ENCODE peak calls at places on chromosome 2, in four cellular contexts. X is fibroblast of lung; Z is CD8-positive, alpha-beta T cell; G is A673. L is an unnamed sample.

GRCh38 chr2:154437104-154437503 is 261.4 kb upstream of the KCNJ3 start:
- DNase-seq in X (no peak), Z (no peak), G (no peak), L (no peak)

GRCh38 chr2:43105586-43106562 is 120.5 kb downstream of the ZFP36L2 start:
- DNase-seq in Z (no peak), X (peak), G (no peak), L (no peak)

GRCh38 chr2:55896633-55897032 is 26.9 kb downstream of the EFEMP1 start:
- DNase-seq in G (no peak), X (no peak), Z (no peak), L (no peak)

GRCh38 chr2:96970910-96971309 is 15.5 kb downstream of the FAM178B start:
- DNase-seq in Z (no peak), G (no peak), X (no peak), L (no peak)

GRCh38 chr2:147030966-147031760 is 813.7 kb upstream of the ACVR2A start:
- DNase-seq in G (no peak), Z (no peak), X (peak), L (peak)

GRCh38 chr2:68357608-68358337 is 7.3 kb upstream of the PLEK start:
- DNase-seq in X (peak), G (peak), Z (no peak), L (peak)

GRCh38 chr2:109166811-109167210 is 37.8 kb downstream of the SH3RF3 start:
- DNase-seq in G (no peak), Z (no peak), X (no peak), L (no peak)

GRCh38 chr2:128271891-128272585 is 46.6 kb downstream of the HS6ST1 start:
- DNase-seq in G (no peak), Z (no peak), X (no peak), L (no peak)

GRCh38 chr2:218711550-218711929 is 905 bp downstream of the TTLL4 start:
- DNase-seq in Z (no peak), X (peak), G (peak), L (no peak)

GRCh38 chr2:84865181-84865783 is 15.6 kb downstream of the TRABD2A start:
- DNase-seq in Z (no peak), G (peak), X (peak), L (no peak)

GRCh38 chr2:219155054-219155644 is 5.5 kb downstream of the NHEJ1 start:
- DNase-seq in Z (peak), X (peak), G (peak), L (peak)

GRCh38 chr2:120013569-120014223 is 819 bp downstream of the EPB41L5 start:
- DNase-seq in G (peak), X (peak), Z (peak), L (peak)

GRCh38 chr2:43511199-43511598 is 84.6 kb downstream of the THADA start:
- DNase-seq in G (no peak), X (no peak), Z (no peak), L (no peak)

GRCh38 chr2:209368924-209369323 is 54.9 kb upstream of the MAP2 start:
- DNase-seq in Z (no peak), G (no peak), X (peak), L (peak)

GRCh38 chr2:8906208-8906607 is 68.8 kb upstream of the KIDINS220 start:
- DNase-seq in X (peak), Z (no peak), G (no peak), L (peak)

GRCh38 chr2:71466301-71467179 is 13.2 kb downstream of the DYSF start:
- DNase-seq in Z (no peak), G (peak), X (peak), L (peak)

GRCh38 chr2:179532890-179533289 is 268.3 kb upstream of the SESTD1 start:
- DNase-seq in Z (no peak), G (no peak), X (no peak), L (no peak)

GRCh38 chr2:173432049-173432754 is 77.5 kb downstream of the CDCA7 start:
- DNase-seq in X (peak), G (no peak), Z (no peak), L (no peak)

GRCh38 chr2:878245-878930 is 72.3 kb upstream of the SNTG2 start:
- DNase-seq in X (no peak), Z (no peak), G (no peak), L (no peak)

GRCh38 chr2:138452324-138452723 is 49.2 kb upstream of the SPOPL start:
- DNase-seq in G (no peak), Z (no peak), X (no peak), L (no peak)

GRCh38 chr2:10349725-10350124 is 47.0 kb downstream of the HPCAL1 start:
- DNase-seq in G (no peak), X (no peak), Z (no peak), L (no peak)

GRCh38 chr2:57760448-57760847 is 286.2 kb upstream of the VRK2 start:
- DNase-seq in X (no peak), Z (no peak), G (no peak), L (no peak)

GRCh38 chr2:71713581-71714580 is 260.5 kb downstream of the DYSF start:
- DNase-seq in X (peak), Z (no peak), G (no peak), L (no peak)

GRCh38 chr2:59167514-59167913 is 926.4 kb upstream of the FANCL start:
- DNase-seq in Z (no peak), X (no peak), G (no peak), L (no peak)

GRCh38 chr2:188937228-188938220 is 36.6 kb upstream of the COL3A1 start:
- DNase-seq in X (peak), Z (no peak), G (peak), L (no peak)

GRCh38 chr2:147515213-147515612 is 329.6 kb upstream of the ACVR2A start:
- DNase-seq in X (no peak), G (no peak), Z (no peak), L (no peak)

GRCh38 chr2:147197754-147198153 is 647.1 kb upstream of the ACVR2A start:
- DNase-seq in Z (no peak), G (no peak), X (no peak), L (no peak)

GRCh38 chr2:205657579-205657978 is 24.7 kb upstream of the NRP2 start:
- DNase-seq in Z (no peak), G (no peak), X (peak), L (no peak)
- H3K27ac ChIP-seq in Z (no peak), G (no peak), X (no peak), L (no peak)

DNA sequence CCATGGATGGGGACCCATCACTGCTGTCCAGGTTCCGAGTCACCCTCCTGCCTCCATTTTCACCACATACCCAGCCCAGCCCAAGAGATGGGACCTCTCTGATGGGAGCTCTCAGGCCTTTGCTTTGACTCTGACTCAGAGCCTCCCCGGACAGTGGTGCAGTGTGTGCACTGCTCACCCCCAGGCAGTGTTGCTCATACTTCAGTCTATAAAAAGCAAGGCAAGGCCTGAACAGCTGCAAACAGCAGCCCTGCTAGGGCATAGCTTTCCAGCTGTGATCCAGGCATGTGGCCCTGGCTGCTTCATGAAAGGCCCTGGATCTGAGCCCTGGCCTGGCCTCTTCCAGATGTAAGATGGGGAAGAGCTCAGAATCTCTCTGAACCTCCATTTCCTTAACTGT is 207.1 kb downstream of the ARL4C start:
- DNase-seq in Z (peak), X (peak), G (no peak), L (peak)
- H3K27ac ChIP-seq in Z (peak), X (no peak), G (no peak), L (peak)

GRCh38 chr2:144659731-144660275 is 139.9 kb upstream of the ZEB2 start:
- DNase-seq in Z (peak), X (peak), G (no peak), L (peak)

GRCh38 chr2:144660518-144661316 is 140.8 kb upstream of the ZEB2 start:
- DNase-seq in X (peak), Z (no peak), G (no peak), L (peak)

GRCh38 chr2:144668493-144669110 is 148.7 kb upstream of the ZEB2 start:
- DNase-seq in Z (no peak), G (no peak), X (no peak), L (no peak)

GRCh38 chr2:144666032-144666431 is 146.1 kb upstream of the ZEB2 start:
- DNase-seq in G (no peak), Z (no peak), X (no peak), L (peak)

GRCh38 chr2:144663217-144663616 is 143.3 kb upstream of the ZEB2 start:
- DNase-seq in G (no peak), Z (no peak), X (no peak), L (no peak)
- H3K27ac ChIP-seq in G (no peak), Z (no peak), X (no peak), L (no peak)

DNA sequence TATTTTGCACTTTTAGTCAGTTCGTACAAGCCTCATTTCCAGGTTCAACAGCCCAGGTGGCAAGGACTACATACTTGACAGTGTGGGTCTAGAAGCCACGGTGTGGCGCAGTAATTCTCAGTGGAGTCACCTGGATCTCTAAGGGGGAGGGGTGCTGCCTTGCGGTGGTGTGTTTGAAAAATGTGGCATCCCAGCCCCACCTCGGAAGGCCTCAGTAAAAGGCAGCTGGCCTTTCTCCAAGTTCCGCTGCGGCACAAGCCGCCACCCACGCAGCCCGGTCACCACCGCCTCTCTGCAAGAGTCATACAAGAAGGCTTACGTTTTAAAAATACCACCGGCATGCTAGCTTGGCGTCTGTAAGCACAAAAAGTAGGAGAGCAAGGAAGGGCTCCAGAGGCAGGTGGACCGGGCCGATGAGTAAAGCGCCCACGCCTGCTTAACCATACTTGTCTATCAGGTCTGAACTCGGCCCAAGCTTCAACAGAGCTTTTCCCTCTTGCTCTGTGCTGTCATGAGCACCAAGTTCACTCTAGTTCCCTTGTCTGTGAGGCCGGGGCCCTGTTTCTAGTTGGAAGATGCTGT is 49.5 kb downstream of the SPRED2 start:
- DNase-seq in X (peak), Z (peak), G (peak), L (peak)
- H3K27ac ChIP-seq in X (peak), Z (no peak), G (peak), L (peak)

DNA sequence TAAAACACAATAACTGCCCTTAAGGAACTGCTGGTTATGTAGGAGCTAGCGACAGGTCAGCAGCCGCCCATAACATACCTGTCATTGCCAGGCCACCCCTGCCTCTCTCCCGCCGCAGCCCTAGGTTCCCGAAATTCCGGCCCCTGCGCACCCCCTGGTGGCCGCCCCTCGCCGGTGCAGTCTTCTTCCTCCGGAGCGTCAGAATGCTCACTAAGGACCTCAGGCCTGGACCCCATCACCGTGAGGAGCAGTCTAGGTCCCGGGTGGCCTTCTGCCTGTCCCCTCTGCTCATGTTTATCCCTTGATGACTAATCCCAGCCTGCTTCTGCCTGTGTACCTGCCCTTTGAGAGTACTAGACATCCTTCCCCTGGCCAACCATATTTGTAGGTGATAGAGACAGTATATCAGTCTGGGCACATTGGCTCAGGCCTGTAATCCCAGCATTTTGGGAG is 115.7 kb upstream of the SLC1A4 start:
- DNase-seq in X (peak), G (peak), Z (peak), L (peak)
- H3K27ac ChIP-seq in X (no peak), G (no peak), Z (no peak), L (peak)

GRCh38 chr2:144801325-144801724 is 281.4 kb upstream of the ZEB2 start:
- DNase-seq in Z (no peak), G (no peak), X (no peak), L (no peak)
- H3K27ac ChIP-seq in Z (no peak), G (no peak), X (no peak), L (no peak)

GRCh38 chr2:111995148-111995547 is 59.9 kb upstream of the TMEM87B start:
- DNase-seq in Z (no peak), X (no peak), G (no peak), L (no peak)
- H3K27ac ChIP-seq in Z (no peak), X (no peak), G (no peak), L (no peak)

GRCh38 chr2:11743846-11744553 is 2.4 kb upstream of the LPIN1 start:
- DNase-seq in Z (peak), G (peak), X (peak), L (peak)

GRCh38 chr2:11742702-11743530 is 3.5 kb upstream of the LPIN1 start:
- DNase-seq in G (no peak), X (no peak), Z (no peak), L (no peak)

GRCh38 chr2:11743531-11743815 is 3.0 kb upstream of the LPIN1 start:
- DNase-seq in Z (no peak), X (no peak), G (no peak), L (no peak)

GRCh38 chr2:11744631-11745394 is 1.6 kb upstream of the LPIN1 start:
- DNase-seq in X (peak), G (peak), Z (peak), L (no peak)

GRCh38 chr2:11742317-11742701 is 4.1 kb upstream of the LPIN1 start:
- DNase-seq in G (no peak), X (no peak), Z (no peak), L (no peak)
- H3K27ac ChIP-seq in G (no peak), X (peak), Z (no peak), L (peak)